ENCODE peak calls at places on chromosome 12, in nine cellular contexts. One of them, this sample, is unnamed.

GRCh38 chr12:19220205-19220604 is 90.7 kb downstream of the PLEKHA5 start:
- DNase-seq in PC-3: peak; percentile 37
- DNase-seq in A673: peak; percentile 15
- DNase-seq in IMR-90: peak; percentile 94
- DNase-seq in astrocyte: peak; percentile 93
- DNase-seq in DND-41: no peak
- DNase-seq in AG04450: no peak
- DNase-seq in brain microvascular endothelial cell: peak; percentile 75
- DNase-seq in transverse colon: no peak
- DNase-seq in this sample: no peak

GRCh38 chr12:3964404-3964803 is 91.2 kb upstream of the PARP11 start:
- DNase-seq in IMR-90: no peak
- DNase-seq in DND-41: no peak
- DNase-seq in AG04450: no peak
- DNase-seq in astrocyte: no peak
- DNase-seq in brain microvascular endothelial cell: no peak
- DNase-seq in A673: peak; percentile 2
- DNase-seq in PC-3: no peak
- DNase-seq in transverse colon: no peak
- DNase-seq in this sample: peak; percentile 85

GRCh38 chr12:104974626-104975290 is 11.4 kb upstream of the NOPCHAP1 start:
- DNase-seq in A673: no peak
- DNase-seq in IMR-90: peak; percentile 53
- DNase-seq in transverse colon: peak; percentile 40
- DNase-seq in brain microvascular endothelial cell: no peak
- DNase-seq in AG04450: no peak
- DNase-seq in DND-41: no peak
- DNase-seq in PC-3: peak; percentile 93
- DNase-seq in astrocyte: peak; percentile 33
- DNase-seq in this sample: no peak

GRCh38 chr12:47927346-47927745 is 22.6 kb upstream of the VDR start:
- DNase-seq in PC-3: no peak
- DNase-seq in AG04450: no peak
- DNase-seq in A673: no peak
- DNase-seq in DND-41: no peak
- DNase-seq in transverse colon: no peak
- DNase-seq in astrocyte: no peak
- DNase-seq in brain microvascular endothelial cell: no peak
- DNase-seq in IMR-90: no peak
- DNase-seq in this sample: no peak

GRCh38 chr12:121793501-121793835 is at the start of gene RHOF:
- DNase-seq in astrocyte: no peak
- DNase-seq in brain microvascular endothelial cell: no peak
- DNase-seq in DND-41: no peak
- DNase-seq in PC-3: peak; percentile 73
- DNase-seq in IMR-90: no peak
- DNase-seq in A673: no peak
- DNase-seq in AG04450: no peak
- DNase-seq in transverse colon: peak; percentile 73
- DNase-seq in this sample: peak; percentile 83

GRCh38 chr12:108697905-108698304 is 33.4 kb downstream of the CORO1C start:
- DNase-seq in IMR-90: no peak
- DNase-seq in A673: no peak
- DNase-seq in PC-3: no peak
- DNase-seq in brain microvascular endothelial cell: no peak
- DNase-seq in transverse colon: no peak
- DNase-seq in astrocyte: no peak
- DNase-seq in DND-41: no peak
- DNase-seq in AG04450: no peak
- DNase-seq in this sample: no peak

GRCh38 chr12:46933947-46934346 is 108.2 kb upstream of the SLC38A4 start:
- DNase-seq in PC-3: peak; percentile 77
- DNase-seq in IMR-90: peak; percentile 77
- DNase-seq in AG04450: no peak
- DNase-seq in astrocyte: peak; percentile 37
- DNase-seq in transverse colon: no peak
- DNase-seq in brain microvascular endothelial cell: peak; percentile 61
- DNase-seq in A673: peak; percentile 74
- DNase-seq in DND-41: peak; percentile 9
- DNase-seq in this sample: peak; percentile 59

GRCh38 chr12:67593041-67593870 is 55.3 kb upstream of the DYRK2 start:
- DNase-seq in DND-41: no peak
- DNase-seq in AG04450: no peak
- DNase-seq in A673: no peak
- DNase-seq in PC-3: peak; percentile 99
- DNase-seq in brain microvascular endothelial cell: no peak
- DNase-seq in IMR-90: peak; percentile 8
- DNase-seq in astrocyte: peak; percentile 43
- DNase-seq in transverse colon: peak; percentile 88
- DNase-seq in this sample: peak; percentile 5

DNA sequence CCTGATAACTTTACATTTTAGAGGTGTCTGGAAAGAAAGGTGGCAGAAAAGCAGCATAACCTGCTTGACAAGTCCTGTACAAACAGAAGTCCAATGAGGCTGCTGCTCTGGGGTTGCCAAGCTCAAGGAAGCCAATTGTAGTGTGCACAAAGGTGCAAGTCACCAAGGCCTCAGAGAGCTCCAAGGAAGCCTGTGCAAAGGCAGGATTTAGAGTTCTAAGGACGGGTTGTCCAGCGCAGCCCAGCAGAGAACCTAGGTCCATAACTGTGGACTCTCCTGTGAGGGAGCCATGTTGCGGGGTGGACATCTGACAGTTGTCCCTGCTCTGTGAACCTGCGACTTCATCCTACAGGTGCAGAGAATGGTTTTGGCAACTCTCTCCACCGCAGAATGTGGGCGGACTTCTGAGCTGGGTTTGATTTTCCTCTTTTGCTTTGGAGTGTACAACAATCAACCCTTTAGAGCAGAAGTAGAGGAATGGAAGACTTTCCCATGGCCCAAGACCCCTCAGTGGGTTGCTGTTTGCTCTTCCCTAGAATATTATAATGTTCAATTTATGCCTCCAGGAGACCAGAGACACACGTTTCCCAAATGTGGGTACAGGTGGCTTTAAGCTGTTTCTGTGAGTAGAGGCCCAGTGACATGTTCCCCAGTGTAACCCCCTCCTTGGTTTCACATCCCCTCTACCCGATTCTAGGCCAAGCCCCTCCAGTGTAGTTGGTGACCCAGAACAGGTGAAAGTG is 81.0 kb downstream of the ETV6 start:
- DNase-seq in brain microvascular endothelial cell: no peak
- DNase-seq in IMR-90: no peak
- DNase-seq in transverse colon: peak; percentile 75
- DNase-seq in PC-3: peak; percentile 74
- DNase-seq in A673: no peak
- DNase-seq in astrocyte: no peak
- DNase-seq in DND-41: no peak
- DNase-seq in AG04450: no peak
- DNase-seq in this sample: peak; percentile 41
- H3K4me3 ChIP-seq in brain microvascular endothelial cell: no peak overlapping the region
- H3K4me3 ChIP-seq in IMR-90: no peak overlapping the region
- H3K4me3 ChIP-seq in transverse colon: no peak overlapping the region
- H3K4me3 ChIP-seq in PC-3: no peak overlapping the region
- H3K4me3 ChIP-seq in A673: no peak overlapping the region
- H3K4me3 ChIP-seq in astrocyte: no peak overlapping the region
- H3K4me3 ChIP-seq in DND-41: no peak overlapping the region
- H3K4me3 ChIP-seq in AG04450: no peak overlapping the region
- H3K4me3 ChIP-seq in this sample: no peak overlapping the region

DNA sequence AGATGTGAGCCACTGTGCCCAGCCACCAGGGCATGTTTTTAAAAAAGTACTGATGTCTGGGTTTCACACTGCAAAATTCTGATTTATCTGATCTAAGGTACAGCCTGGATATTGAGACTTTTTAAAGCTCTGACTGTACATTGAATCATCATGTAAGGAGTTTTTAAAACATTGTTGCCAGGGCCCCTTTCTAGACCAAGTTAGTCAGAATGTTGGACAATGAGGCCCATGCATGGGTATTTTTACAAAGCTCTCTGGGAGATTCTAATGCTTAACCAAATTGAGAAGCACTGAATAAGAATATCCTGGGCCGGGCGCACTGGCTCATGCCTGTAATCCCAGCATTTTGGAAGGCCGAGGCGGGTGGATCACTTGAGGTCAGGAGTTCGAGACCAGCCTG is 16.7 kb downstream of the TMEM19 start:
- DNase-seq in AG04450: no peak
- DNase-seq in A673: no peak
- DNase-seq in brain microvascular endothelial cell: no peak
- DNase-seq in DND-41: no peak
- DNase-seq in astrocyte: no peak
- DNase-seq in PC-3: peak; percentile 26
- DNase-seq in IMR-90: peak; percentile 41
- DNase-seq in transverse colon: no peak
- DNase-seq in this sample: no peak
- H3K4me3 ChIP-seq in AG04450: no peak overlapping the region
- H3K4me3 ChIP-seq in A673: no peak overlapping the region
- H3K4me3 ChIP-seq in brain microvascular endothelial cell: no peak overlapping the region
- H3K4me3 ChIP-seq in DND-41: no peak overlapping the region
- H3K4me3 ChIP-seq in astrocyte: no peak overlapping the region
- H3K4me3 ChIP-seq in PC-3: no peak overlapping the region
- H3K4me3 ChIP-seq in IMR-90: no peak overlapping the region
- H3K4me3 ChIP-seq in transverse colon: no peak overlapping the region
- H3K4me3 ChIP-seq in this sample: no peak overlapping the region

DNA sequence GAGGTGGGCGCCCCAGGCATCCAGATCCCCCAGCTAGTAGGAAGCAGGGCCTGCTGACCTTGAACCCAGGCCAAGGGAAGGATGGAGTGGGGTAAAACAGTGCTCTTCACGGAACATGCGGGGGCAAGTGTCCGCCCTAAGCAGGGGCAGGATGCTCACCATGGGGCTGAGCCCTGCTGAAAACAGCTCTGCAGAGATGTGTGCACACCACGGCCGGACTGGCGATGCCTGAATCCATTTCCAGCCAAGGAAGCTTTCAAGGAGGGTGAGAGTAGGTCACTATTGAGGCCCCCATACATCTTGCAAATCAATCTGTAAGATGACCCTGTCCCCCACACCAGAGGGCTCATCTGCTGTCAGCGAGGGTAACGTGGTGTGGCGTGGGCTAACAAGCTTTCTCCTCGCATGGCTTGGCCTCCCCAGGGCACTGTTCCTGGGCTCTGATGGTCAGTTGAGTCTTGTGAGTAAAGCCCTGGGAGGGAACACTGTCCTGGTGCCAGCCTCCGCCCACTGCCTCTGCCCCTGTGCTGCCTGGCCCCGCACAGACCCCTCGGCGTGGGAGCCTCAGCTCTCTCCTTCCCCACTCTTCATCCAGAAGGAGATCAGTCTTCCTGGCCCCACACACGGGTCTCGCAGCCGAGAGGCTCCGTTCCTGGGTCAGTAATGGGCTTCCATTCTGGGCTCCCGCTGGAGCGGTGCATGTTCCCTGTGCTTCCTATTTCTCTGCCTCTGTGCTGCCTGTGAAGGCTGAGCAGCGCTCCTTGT is 69.1 kb downstream of the CCDC92 start:
- DNase-seq in A673: no peak
- DNase-seq in DND-41: no peak
- DNase-seq in brain microvascular endothelial cell: no peak
- DNase-seq in astrocyte: no peak
- DNase-seq in AG04450: no peak
- DNase-seq in transverse colon: no peak
- DNase-seq in IMR-90: no peak
- DNase-seq in PC-3: no peak
- DNase-seq in this sample: no peak
- H3K4me3 ChIP-seq in A673: no peak overlapping the region
- H3K4me3 ChIP-seq in DND-41: no peak overlapping the region
- H3K4me3 ChIP-seq in brain microvascular endothelial cell: no peak overlapping the region
- H3K4me3 ChIP-seq in astrocyte: no peak overlapping the region
- H3K4me3 ChIP-seq in AG04450: no peak overlapping the region
- H3K4me3 ChIP-seq in transverse colon: no peak overlapping the region
- H3K4me3 ChIP-seq in IMR-90: no peak overlapping the region
- H3K4me3 ChIP-seq in PC-3: no peak overlapping the region
- H3K4me3 ChIP-seq in this sample: no peak overlapping the region

DNA sequence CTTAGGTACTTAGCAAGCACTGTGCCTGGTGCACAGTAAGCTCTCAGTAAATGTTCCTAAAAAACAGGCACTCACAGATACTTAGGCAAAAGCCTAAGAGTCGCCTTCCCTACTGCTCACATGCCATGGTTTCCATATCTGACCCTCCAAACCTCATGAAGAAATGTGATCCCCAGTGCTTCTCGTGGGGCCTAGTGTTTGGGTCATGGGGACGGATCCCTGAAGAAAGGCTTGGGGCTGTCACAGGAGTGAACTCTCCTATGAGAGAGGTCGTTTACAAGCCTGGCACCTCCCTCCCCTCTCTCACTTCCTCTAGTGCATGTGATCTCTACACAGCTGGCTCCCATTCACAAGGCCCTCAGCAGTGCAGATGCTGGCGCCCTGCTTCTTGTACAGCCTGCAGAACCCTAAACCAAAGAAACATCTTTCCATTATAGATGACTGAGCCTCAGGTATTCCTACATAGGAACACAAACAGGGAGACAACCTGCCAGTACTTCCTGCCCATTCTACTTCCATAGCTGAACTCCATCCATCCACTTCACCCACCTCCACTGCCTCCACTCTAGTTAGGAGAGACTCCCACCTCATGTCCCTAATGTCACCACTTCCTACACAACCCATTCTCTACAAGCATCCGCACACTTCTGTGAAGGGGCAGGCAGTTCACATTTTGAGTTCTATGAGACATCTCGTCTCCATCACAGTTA is 2.9 kb downstream of the SLC15A4 start:
- DNase-seq in astrocyte: no peak
- DNase-seq in DND-41: peak; percentile 43
- DNase-seq in IMR-90: no peak
- DNase-seq in brain microvascular endothelial cell: no peak
- DNase-seq in PC-3: no peak
- DNase-seq in A673: no peak
- DNase-seq in transverse colon: peak; percentile 69
- DNase-seq in AG04450: no peak
- DNase-seq in this sample: no peak
- H3K4me3 ChIP-seq in astrocyte: no peak overlapping the region
- H3K4me3 ChIP-seq in DND-41: no peak overlapping the region
- H3K4me3 ChIP-seq in IMR-90: no peak overlapping the region
- H3K4me3 ChIP-seq in brain microvascular endothelial cell: no peak overlapping the region
- H3K4me3 ChIP-seq in PC-3: no peak overlapping the region
- H3K4me3 ChIP-seq in A673: no peak overlapping the region
- H3K4me3 ChIP-seq in transverse colon: no peak overlapping the region
- H3K4me3 ChIP-seq in AG04450: no peak overlapping the region
- H3K4me3 ChIP-seq in this sample: no peak overlapping the region